ENCODE peak calls at places on chromosomes 16 and 17, in four cellular contexts. P, O, B and I are unnamed samples.

GRCh38 chr17:47847341-47848197 is 3.4 kb downstream of the SP6 start:
- DNase-seq in B (no peak), P (peak; percentile 77), O (no peak), I (no peak)

GRCh38 chr16:19704321-19705130 is 13.5 kb downstream of the KNOP1 start:
- DNase-seq in B (no peak), O (no peak), P (no peak), I (no peak)

GRCh38 chr16:67244387-67245188 is 2.7 kb downstream of the FHOD1 start:
- DNase-seq in B (no peak), P (no peak), O (no peak), I (no peak)

GRCh38 chr17:32319548-32319905 is 22.4 kb downstream of the C17orf75 start:
- DNase-seq in O (peak; percentile 59), B (peak; percentile 86), P (peak; percentile 93), I (peak; percentile 80)

GRCh38 chr16:85372627-85373372 is 240.3 kb upstream of the GSE1 start:
- DNase-seq in O (peak; percentile 16), P (no peak), B (peak; percentile 56), I (no peak)

GRCh38 chr17:8332688-8333087 is 7.0 kb upstream of the ODF4 start:
- DNase-seq in P (no peak), B (no peak), O (peak; percentile 41), I (no peak)

GRCh38 chr16:66930189-66930588 is 4.0 kb downstream of the CIAO2B start:
- DNase-seq in B (peak; percentile 45), P (no peak), O (peak; percentile 76), I (no peak)

GRCh38 chr17:45374501-45374900 is 57.7 kb upstream of the MAP3K14 start:
- DNase-seq in O (no peak), P (no peak), B (no peak), I (no peak)

GRCh38 chr17:34892864-34893263 is 68.4 kb downstream of the CCT6B start:
- DNase-seq in B (peak; percentile 60), P (peak; percentile 71), O (no peak), I (peak; percentile 62)

GRCh38 chr17:67046398-67046797 is 2.0 kb downstream of the CACNG1 start:
- DNase-seq in B (no peak), P (no peak), O (no peak), I (no peak)

GRCh38 chr16:84983308-84983707 is 28.0 kb downstream of the ZDHHC7 start:
- DNase-seq in O (no peak), P (no peak), B (no peak), I (no peak)

GRCh38 chr16:80273635-80274538 is 266.9 kb upstream of the DYNLRB2 start:
- DNase-seq in P (no peak), B (no peak), O (no peak), I (no peak)

GRCh38 chr17:17343896-17344506 is 40.8 kb downstream of the NT5M start:
- DNase-seq in O (no peak), P (no peak), B (no peak), I (no peak)

DNA sequence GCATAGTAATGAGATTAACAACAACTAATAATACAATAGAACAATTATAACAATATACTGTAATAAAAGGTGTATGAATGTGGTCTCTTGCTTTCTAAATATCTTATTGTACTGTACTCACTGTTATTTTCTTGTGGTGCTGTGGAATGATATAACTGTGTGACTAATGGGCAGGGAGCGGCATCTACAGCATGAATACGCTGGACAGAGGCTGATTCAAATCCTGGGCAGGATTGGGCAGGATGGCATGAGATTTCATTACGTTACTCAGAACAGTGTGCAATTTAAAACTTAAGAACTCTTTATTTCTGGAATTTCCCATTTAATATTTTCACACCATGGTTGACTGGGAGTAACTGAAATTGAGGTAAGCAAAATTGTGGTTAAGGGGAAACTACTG is 1239.8 kb upstream of the GOT2 start:
- DNase-seq in P (no peak), B (no peak), O (no peak), I (no peak)
- TF ChIP-seq ELF4 in P (no peak), B (no peak), O (no peak), I (no peak)

DNA sequence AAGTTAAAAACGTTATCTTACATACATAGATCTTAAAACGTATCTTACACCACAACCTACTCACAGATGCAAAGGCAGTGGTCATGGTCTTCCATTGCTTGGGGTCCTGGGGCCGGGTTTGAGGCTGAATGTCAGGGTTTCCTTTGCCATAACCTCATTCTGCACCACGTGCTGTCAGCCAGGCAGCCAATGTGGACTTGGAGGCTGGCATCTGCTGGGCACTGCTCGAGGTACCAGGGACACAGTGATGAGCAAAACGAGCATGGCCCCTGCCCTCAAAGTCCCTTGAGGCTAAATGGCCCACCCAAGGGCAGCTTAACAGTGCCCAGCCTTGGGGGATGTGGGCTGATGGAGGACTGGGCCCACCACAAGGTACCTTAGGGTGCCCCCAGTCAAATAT is 35.8 kb upstream of the RGS9 start:
- DNase-seq in P (no peak), O (no peak), B (no peak), I (no peak)
- TF ChIP-seq ELF4 in P (no peak), O (no peak), B (no peak), I (no peak)

DNA sequence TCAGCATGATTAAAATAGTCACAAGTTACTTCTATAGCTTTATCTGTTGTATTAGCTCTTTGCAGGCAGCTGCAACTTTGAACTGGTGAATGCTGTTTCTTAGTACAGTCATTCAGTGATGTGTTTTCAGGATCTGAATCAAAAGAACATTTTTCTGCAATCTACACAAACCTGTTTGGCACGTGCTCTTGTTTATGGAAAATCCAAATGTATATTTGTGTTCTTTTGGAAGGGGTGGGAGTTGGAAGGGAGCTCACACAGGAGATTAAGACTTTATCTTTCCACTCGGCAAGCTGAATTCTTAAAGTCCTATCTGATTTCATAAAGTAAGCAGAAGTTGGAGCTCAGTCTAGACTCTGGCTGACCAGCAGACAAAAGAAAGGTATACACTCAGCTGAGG is 300.2 kb downstream of the MAP2K6 start:
- DNase-seq in P (no peak), O (no peak), B (no peak), I (no peak)
- TF ChIP-seq ELF4 in P (no peak), O (no peak), B (no peak), I (no peak)

GRCh38 chr17:78365561-78366108 is 5.8 kb upstream of the SOCS3 start:
- DNase-seq in B (no peak), O (peak; percentile 68), P (peak; percentile 92), I (no peak)
- TF ChIP-seq ELF4 in B (no peak), O (no peak), P (no peak), I (no peak)

DNA sequence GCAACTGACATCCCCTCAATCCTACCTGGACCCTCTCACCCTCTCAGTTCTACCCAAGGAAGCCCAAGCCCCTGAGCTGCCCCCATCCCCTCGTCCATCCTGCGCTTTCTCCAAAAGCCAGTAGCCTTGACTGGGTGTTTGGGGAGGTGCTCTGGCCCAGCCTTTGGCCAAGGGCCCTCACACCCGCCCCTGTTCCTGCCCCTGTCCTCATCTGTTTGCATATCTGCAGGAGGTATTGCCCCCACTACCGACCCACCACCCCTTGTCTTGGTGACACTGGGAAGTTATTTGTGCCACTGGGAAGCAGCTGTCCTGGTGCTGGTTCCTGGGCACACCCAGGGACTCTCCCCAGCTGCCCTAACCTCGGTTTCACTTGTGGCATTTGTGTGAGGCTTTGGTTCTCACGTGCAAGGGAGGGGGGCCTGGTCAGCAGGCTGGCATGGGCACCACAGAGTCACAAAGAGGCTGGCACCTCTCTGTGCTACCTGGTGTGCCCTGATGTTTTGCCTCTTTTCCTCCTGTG is 75.3 kb downstream of the MRC2 start:
- DNase-seq in B (no peak), O (no peak), P (no peak), I (no peak)
- TF ChIP-seq ELF4 in B (no peak), O (no peak), P (no peak), I (no peak)

GRCh38 chr17:61635913-61636432 is 45.0 kb upstream of the NACA2 start:
- DNase-seq in O (peak; percentile 62), B (peak; percentile 15), P (peak; percentile 49), I (peak; percentile 39)
- TF ChIP-seq ELF4 in O (no peak), B (no peak), P (no peak), I (no peak)

GRCh38 chr17:29760771-29761682 is 138.3 kb upstream of the CORO6 start:
- DNase-seq in B (no peak), O (peak; percentile 60), P (peak; percentile 77), I (peak; percentile 64)

GRCh38 chr17:29763273-29763672 is 140.6 kb upstream of the CORO6 start:
- DNase-seq in O (no peak), P (no peak), B (no peak), I (no peak)

GRCh38 chr17:29758255-29758654 is 135.5 kb upstream of the CORO6 start:
- DNase-seq in P (no peak), B (no peak), O (no peak), I (no peak)

GRCh38 chr17:29757788-29758187 is 135.1 kb upstream of the CORO6 start:
- DNase-seq in B (no peak), P (no peak), O (no peak), I (no peak)

DNA sequence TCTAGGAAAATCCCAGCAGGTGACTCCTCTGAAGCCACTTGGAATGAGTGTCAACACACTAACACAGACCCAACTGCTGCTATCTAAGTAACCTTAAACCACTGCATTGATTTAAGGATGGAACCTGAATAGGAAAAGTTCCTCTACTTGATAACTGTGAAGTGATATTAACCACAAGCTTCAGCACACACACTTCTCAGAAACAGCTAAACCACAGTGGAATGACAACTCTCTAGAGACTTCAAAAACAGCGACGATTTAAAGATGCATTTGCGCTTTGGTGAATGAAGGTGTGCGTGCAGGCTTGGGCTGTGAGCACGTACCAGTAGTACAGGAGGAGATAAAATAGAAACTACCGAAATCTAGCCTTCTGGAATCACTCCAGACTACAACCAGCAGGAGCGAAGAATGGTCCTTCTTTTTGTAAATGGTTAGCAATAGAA is 137.6 kb upstream of the CORO6 start:
- DNase-seq in P (no peak), O (no peak), B (no peak), I (no peak)
- TF ChIP-seq ELF4 in P (no peak), O (no peak), B (no peak), I (no peak)

DNA sequence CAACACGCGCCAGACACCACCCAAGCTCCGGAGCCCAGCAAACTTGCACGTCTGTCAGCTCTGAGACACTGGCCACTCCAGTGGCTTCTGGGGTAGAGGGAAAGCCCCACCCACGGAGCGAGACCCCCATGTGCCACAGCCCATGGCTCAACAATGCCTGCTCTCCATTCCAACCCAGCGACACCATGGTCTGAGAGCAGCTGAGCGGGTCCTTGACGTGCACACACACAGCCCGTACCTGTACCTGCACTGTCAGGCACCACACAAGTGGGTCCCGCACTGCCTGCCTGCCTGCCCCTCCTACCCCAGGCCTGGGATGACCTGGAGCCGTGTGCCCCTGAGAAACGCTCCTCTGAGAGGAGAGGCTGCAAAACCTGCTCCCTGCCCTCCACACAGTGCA is 77.0 kb downstream of the ZNF778 start:
- DNase-seq in P (no peak), B (no peak), O (no peak), I (no peak)
- TF ChIP-seq ELF4 in P (no peak), B (no peak), O (no peak), I (no peak)

DNA sequence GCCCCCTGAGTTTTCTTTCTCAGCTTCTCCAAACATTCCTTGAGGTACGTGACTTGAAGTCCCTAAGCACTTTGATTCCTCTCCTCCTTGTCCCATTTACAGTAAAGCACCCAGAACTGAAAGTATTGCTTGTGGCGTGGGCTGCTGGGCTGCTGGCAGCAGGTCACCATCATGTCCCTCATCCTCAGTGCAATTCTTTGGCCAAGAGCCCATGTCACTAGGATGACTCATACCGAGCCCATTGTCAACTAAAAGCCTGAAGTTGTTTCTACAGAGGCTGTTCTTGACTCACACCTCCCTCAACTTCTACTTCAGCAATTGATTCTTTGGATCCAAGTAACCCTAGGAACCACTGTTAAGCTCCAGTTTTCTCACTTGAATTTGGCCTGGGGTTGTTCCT is 54.3 kb downstream of the KPNA2 start:
- DNase-seq in B (no peak), O (peak; percentile 80), P (no peak), I (no peak)
- TF ChIP-seq ELF4 in B (no peak), O (no peak), P (no peak), I (no peak)